ENCODE peak calls at places on chromosomes 11 and 22, in four cellular contexts. H is H9, Q is mesendoderm, G is H1. A is an unnamed sample. For H3K79me2, the result is how much of the 10 kb centered on the place peaks cover.

GRCh38 chr22:36325163-36326031 is 62.4 kb downstream of the MYH9 start:
- DNase-seq in H (no peak), Q (no peak), G (no peak), A (no peak)

GRCh38 chr11:76629853-76630599 is 40.5 kb downstream of the LRRC32 start:
- DNase-seq in H (no peak), Q (no peak), G (no peak), A (peak)

GRCh38 chr11:100297516-100297915 is 389.6 kb upstream of the ARHGAP42 start:
- DNase-seq in H (no peak), Q (no peak), G (no peak), A (no peak)

GRCh38 chr22:33188316-33188715 is 130.1 kb upstream of the SYN3 start:
- DNase-seq in H (no peak), Q (peak), G (no peak), A (no peak)

GRCh38 chr11:1259561-1259960 is 36.7 kb downstream of the MUC5B start:
- DNase-seq in H (no peak), Q (no peak), G (no peak), A (no peak)

GRCh38 chr22:46072030-46072881 is 78.1 kb upstream of the PPARA start:
- DNase-seq in H (peak), Q (peak), G (peak), A (peak)

GRCh38 chr11:69136471-69136870 is 19.3 kb upstream of the SMIM38 start:
- DNase-seq in H (no peak), Q (no peak), G (no peak), A (no peak)

GRCh38 chr11:3041699-3042098 is 15.5 kb downstream of the CARS1 start:
- DNase-seq in H (no peak), Q (no peak), G (no peak), A (no peak)

DNA sequence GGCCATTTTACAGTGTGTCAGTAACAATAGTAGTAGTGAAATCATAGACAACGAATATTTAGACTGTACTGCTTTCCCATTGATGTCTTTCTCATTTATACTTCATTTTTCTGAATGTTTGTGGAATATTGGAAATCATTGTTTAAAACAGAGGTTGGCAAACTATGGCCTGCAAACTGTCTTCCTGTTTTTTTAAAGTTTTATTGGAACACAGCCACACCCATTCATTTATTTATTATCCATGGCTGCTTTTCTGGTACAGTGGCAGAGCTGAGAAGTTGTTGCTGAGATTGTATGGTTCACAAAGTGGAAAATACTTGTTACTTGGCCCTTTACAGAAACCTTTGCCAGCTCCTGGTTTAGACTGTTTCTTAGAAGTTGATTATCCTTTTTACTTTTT is 13.7 kb downstream of the FAR1 start:
- DNase-seq in H (no peak), Q (no peak), G (no peak), A (no peak)
- H3K79me2 ChIP-seq in H (under half), Q (half or more), G (half or more), A (under half)

GRCh38 chr11:61855939-61856730 is 28.0 kb downstream of the FADS2 start:
- DNase-seq in H (no peak), Q (no peak), G (no peak), A (no peak)
- H2BK5ac ChIP-seq in H (peak), Q (no peak), G (no peak), A (no peak)

GRCh38 chr22:26485013-26485412 is 1.3 kb downstream of the SRRD start:
- DNase-seq in H (no peak), Q (no peak), G (no peak), A (no peak)
- H3K79me2 ChIP-seq in H (under half), Q (under half), G (half or more), A (under half)

DNA sequence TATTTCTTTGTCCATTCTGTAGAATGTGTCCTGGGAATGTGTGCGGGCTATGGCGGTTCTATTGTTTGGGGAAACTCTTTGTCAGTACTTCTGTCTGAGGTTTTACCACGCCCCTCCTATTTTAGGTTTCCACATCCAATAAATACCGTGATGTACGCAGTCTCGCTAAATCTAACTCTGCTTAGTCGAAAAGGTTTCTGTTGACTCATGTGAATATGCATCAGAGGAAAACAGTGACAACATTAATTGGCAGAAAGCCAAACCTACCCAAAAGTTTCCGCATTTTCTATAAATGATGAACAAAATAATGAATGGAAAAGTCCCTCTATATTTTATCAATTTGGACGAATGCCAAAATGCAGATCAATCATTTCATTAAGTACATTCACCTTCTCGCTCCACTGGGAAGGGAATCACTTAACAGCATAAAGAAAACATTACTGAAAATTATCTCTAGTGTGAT is 143.4 kb downstream of the MAML2 start:
- DNase-seq in H (no peak), Q (no peak), G (no peak), A (peak)
- H2BK5ac ChIP-seq in H (no peak), Q (no peak), G (no peak), A (no peak)

DNA sequence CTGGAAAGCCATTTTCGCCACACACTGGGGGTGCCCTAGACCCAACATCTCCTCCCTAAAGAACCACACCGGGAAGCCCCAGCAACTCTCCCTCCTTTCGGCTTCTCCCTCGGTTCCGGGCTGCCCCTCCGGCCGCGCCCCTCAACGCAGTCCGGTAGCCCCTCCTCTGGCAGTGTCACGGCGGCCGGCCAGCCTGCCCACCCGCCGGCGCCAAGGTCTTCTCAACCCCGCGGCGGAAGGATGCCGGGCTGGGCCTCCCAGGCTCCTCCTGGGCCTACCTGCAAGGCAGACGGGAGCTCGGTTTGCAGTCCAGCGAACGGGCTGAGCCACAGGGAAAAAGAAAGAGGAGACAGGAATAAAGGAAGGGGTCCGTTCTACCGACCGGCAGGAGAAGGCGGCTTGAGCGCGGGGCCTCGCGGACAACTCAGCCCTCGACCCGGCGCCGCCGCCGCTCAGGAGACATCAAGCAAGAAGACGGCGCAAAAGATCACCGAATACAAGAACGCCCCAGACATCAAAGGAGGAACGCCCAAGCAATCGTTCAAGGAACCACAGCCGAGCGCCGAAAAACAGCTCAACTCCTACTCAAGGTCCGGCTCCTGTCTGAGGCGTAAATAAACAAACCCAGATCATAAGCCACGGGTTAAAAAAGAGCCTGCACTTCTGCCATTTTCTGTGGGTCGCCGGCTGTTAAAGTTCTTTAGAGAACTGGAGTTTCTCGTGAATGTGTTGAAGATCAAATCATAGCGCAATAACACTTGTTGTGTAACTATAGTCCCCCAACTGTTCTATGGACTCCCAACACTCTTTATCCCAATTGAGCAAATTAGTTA is at the start of gene AMBRA1:
- DNase-seq in H (peak), Q (peak), G (peak), A (peak)
- H3K79me2 ChIP-seq in H (under half), Q (under half), G (under half), A (under half)

A was measured in trophoblast cell.